ENCODE peak calls at places on chromosomes 11 and 22, in six cellular contexts. One of them, this sample, is unnamed.
A peak's percentile ranks its signal among the peaks of the same experiment; 100 is the strongest.

GRCh38 chr11:120248551-120249278 is 8.8 kb downstream of the POU2F3 start:
- DNase-seq in colonic mucosa: no peak
- DNase-seq in naive thymus-derived CD4-positive, alpha-beta T cell: no peak
- DNase-seq in activated CD8-positive, alpha-beta T cell treated with anti-CD3 and anti-CD28 coated beads for 36 hours: peak; percentile 18
- DNase-seq in posterior cingulate gyrus: no peak
- DNase-seq in nephron progenitor cell: no peak
- DNase-seq in this sample: peak; percentile 71

GRCh38 chr11:3916962-3917361 is 61.5 kb downstream of the STIM1 start:
- DNase-seq in colonic mucosa: peak; percentile 57
- DNase-seq in naive thymus-derived CD4-positive, alpha-beta T cell: no peak
- DNase-seq in activated CD8-positive, alpha-beta T cell treated with anti-CD3 and anti-CD28 coated beads for 36 hours: peak; percentile 68
- DNase-seq in posterior cingulate gyrus: no peak
- DNase-seq in nephron progenitor cell: no peak
- DNase-seq in this sample: no peak

GRCh38 chr22:30234786-30235470 is 11.6 kb downstream of the LIF start:
- DNase-seq in colonic mucosa: no peak
- DNase-seq in naive thymus-derived CD4-positive, alpha-beta T cell: no peak
- DNase-seq in activated CD8-positive, alpha-beta T cell treated with anti-CD3 and anti-CD28 coated beads for 36 hours: no peak
- DNase-seq in posterior cingulate gyrus: no peak
- DNase-seq in nephron progenitor cell: no peak
- DNase-seq in this sample: peak; percentile 97

GRCh38 chr11:72613977-72614376 is 60.2 kb downstream of the PDE2A start:
- DNase-seq in colonic mucosa: peak; percentile 27
- DNase-seq in naive thymus-derived CD4-positive, alpha-beta T cell: no peak
- DNase-seq in activated CD8-positive, alpha-beta T cell treated with anti-CD3 and anti-CD28 coated beads for 36 hours: peak; percentile 61
- DNase-seq in posterior cingulate gyrus: peak; percentile 78
- DNase-seq in nephron progenitor cell: no peak
- DNase-seq in this sample: no peak

GRCh38 chr11:132839226-132839625 is 693.1 kb downstream of the OPCML start:
- DNase-seq in colonic mucosa: no peak
- DNase-seq in naive thymus-derived CD4-positive, alpha-beta T cell: no peak
- DNase-seq in activated CD8-positive, alpha-beta T cell treated with anti-CD3 and anti-CD28 coated beads for 36 hours: no peak
- DNase-seq in posterior cingulate gyrus: no peak
- DNase-seq in nephron progenitor cell: no peak
- DNase-seq in this sample: no peak

GRCh38 chr11:133834399-133835257 is 10.7 kb downstream of the SPATA19 start:
- DNase-seq in colonic mucosa: no peak
- DNase-seq in naive thymus-derived CD4-positive, alpha-beta T cell: no peak
- DNase-seq in activated CD8-positive, alpha-beta T cell treated with anti-CD3 and anti-CD28 coated beads for 36 hours: no peak
- DNase-seq in posterior cingulate gyrus: no peak
- DNase-seq in nephron progenitor cell: no peak
- DNase-seq in this sample: no peak

GRCh38 chr11:110022548-110022947 is 70.6 kb upstream of the ZC3H12C start:
- DNase-seq in colonic mucosa: no peak
- DNase-seq in naive thymus-derived CD4-positive, alpha-beta T cell: no peak
- DNase-seq in activated CD8-positive, alpha-beta T cell treated with anti-CD3 and anti-CD28 coated beads for 36 hours: no peak
- DNase-seq in posterior cingulate gyrus: no peak
- DNase-seq in nephron progenitor cell: no peak
- DNase-seq in this sample: no peak

GRCh38 chr11:2929880-2930704 is 872 bp upstream of the PHLDA2 start:
- DNase-seq in colonic mucosa: peak; percentile 79
- DNase-seq in naive thymus-derived CD4-positive, alpha-beta T cell: no peak
- DNase-seq in activated CD8-positive, alpha-beta T cell treated with anti-CD3 and anti-CD28 coated beads for 36 hours: peak; percentile 80
- DNase-seq in posterior cingulate gyrus: no peak
- DNase-seq in nephron progenitor cell: peak; percentile 58
- DNase-seq in this sample: no peak

GRCh38 chr11:47908198-47908597 is 60.0 kb upstream of the NUP160 start:
- DNase-seq in colonic mucosa: no peak
- DNase-seq in naive thymus-derived CD4-positive, alpha-beta T cell: no peak
- DNase-seq in activated CD8-positive, alpha-beta T cell treated with anti-CD3 and anti-CD28 coated beads for 36 hours: no peak
- DNase-seq in posterior cingulate gyrus: no peak
- DNase-seq in nephron progenitor cell: no peak
- DNase-seq in this sample: no peak

GRCh38 chr11:7495997-7496545 is 10.8 kb downstream of the OLFML1 start:
- DNase-seq in colonic mucosa: no peak
- DNase-seq in naive thymus-derived CD4-positive, alpha-beta T cell: no peak
- DNase-seq in activated CD8-positive, alpha-beta T cell treated with anti-CD3 and anti-CD28 coated beads for 36 hours: peak; percentile 33
- DNase-seq in posterior cingulate gyrus: no peak
- DNase-seq in nephron progenitor cell: no peak
- DNase-seq in this sample: no peak

This sample was measured in astrocyte.